ENCODE peak calls at places on chromosomes 12 and 14, in seven cellular contexts. One of them, this sample, is unnamed.

GRCh38 chr14:77026166-77026929 is 2.2 kb downstream of the IRF2BPL start:
- DNase-seq in Kasumi-1: no peak
- DNase-seq in activated naive CD4-positive, alpha-beta T cell: no peak
- DNase-seq in astrocyte of the hippocampus: peak
- DNase-seq in fibroblast of lung: peak
- DNase-seq in SIG-M5: no peak
- DNase-seq in RCC 7860: no peak
- DNase-seq in this sample: peak

GRCh38 chr12:17169726-17170471 is 563.9 kb upstream of the LMO3 start:
- DNase-seq in fibroblast of lung: no peak
- DNase-seq in RCC 7860: no peak
- DNase-seq in activated naive CD4-positive, alpha-beta T cell: no peak
- DNase-seq in astrocyte of the hippocampus: no peak
- DNase-seq in Kasumi-1: no peak
- DNase-seq in SIG-M5: no peak
- DNase-seq in this sample: no peak

GRCh38 chr12:3600039-3600720 is 109.2 kb downstream of the PRMT8 start:
- DNase-seq in SIG-M5: no peak
- DNase-seq in astrocyte of the hippocampus: no peak
- DNase-seq in Kasumi-1: no peak
- DNase-seq in fibroblast of lung: no peak
- DNase-seq in activated naive CD4-positive, alpha-beta T cell: no peak
- DNase-seq in RCC 7860: no peak
- DNase-seq in this sample: no peak

GRCh38 chr14:38391334-38391733 is 135.4 kb upstream of the CLEC14A start:
- DNase-seq in Kasumi-1: no peak
- DNase-seq in activated naive CD4-positive, alpha-beta T cell: no peak
- DNase-seq in RCC 7860: no peak
- DNase-seq in astrocyte of the hippocampus: peak
- DNase-seq in SIG-M5: no peak
- DNase-seq in fibroblast of lung: peak
- DNase-seq in this sample: peak

GRCh38 chr12:10223208-10223607 is 10.5 kb downstream of the GABARAPL1 start:
- DNase-seq in Kasumi-1: no peak
- DNase-seq in SIG-M5: no peak
- DNase-seq in fibroblast of lung: no peak
- DNase-seq in astrocyte of the hippocampus: no peak
- DNase-seq in activated naive CD4-positive, alpha-beta T cell: no peak
- DNase-seq in RCC 7860: no peak
- DNase-seq in this sample: no peak

GRCh38 chr12:15050664-15051063 is 77.8 kb downstream of the PDE6H start:
- DNase-seq in astrocyte of the hippocampus: peak
- DNase-seq in SIG-M5: no peak
- DNase-seq in Kasumi-1: no peak
- DNase-seq in fibroblast of lung: no peak
- DNase-seq in activated naive CD4-positive, alpha-beta T cell: no peak
- DNase-seq in RCC 7860: no peak
- DNase-seq in this sample: peak

GRCh38 chr12:132260721-132261120 is 68.7 kb downstream of the GALNT9 start:
- DNase-seq in fibroblast of lung: no peak
- DNase-seq in RCC 7860: no peak
- DNase-seq in Kasumi-1: no peak
- DNase-seq in SIG-M5: no peak
- DNase-seq in astrocyte of the hippocampus: no peak
- DNase-seq in activated naive CD4-positive, alpha-beta T cell: no peak
- DNase-seq in this sample: no peak

GRCh38 chr14:106277503-106277902 is 751.1 kb downstream of the TMEM121 start:
- DNase-seq in astrocyte of the hippocampus: no peak
- DNase-seq in SIG-M5: no peak
- DNase-seq in Kasumi-1: no peak
- DNase-seq in RCC 7860: no peak
- DNase-seq in activated naive CD4-positive, alpha-beta T cell: no peak
- DNase-seq in fibroblast of lung: no peak
- DNase-seq in this sample: no peak

GRCh38 chr12:113238309-113238708 is 17.0 kb downstream of the TPCN1 start:
- DNase-seq in activated naive CD4-positive, alpha-beta T cell: no peak
- DNase-seq in Kasumi-1: no peak
- DNase-seq in RCC 7860: no peak
- DNase-seq in fibroblast of lung: no peak
- DNase-seq in SIG-M5: no peak
- DNase-seq in astrocyte of the hippocampus: no peak
- DNase-seq in this sample: no peak

GRCh38 chr14:105137481-105138020 is 31.0 kb downstream of the JAG2 start:
- DNase-seq in fibroblast of lung: no peak
- DNase-seq in Kasumi-1: no peak
- DNase-seq in SIG-M5: no peak
- DNase-seq in astrocyte of the hippocampus: no peak
- DNase-seq in activated naive CD4-positive, alpha-beta T cell: no peak
- DNase-seq in RCC 7860: no peak
- DNase-seq in this sample: no peak